ENCODE peak calls at places on chromosomes 12 and 14, in six cellular contexts. Z, D, I, W, G and N are unnamed samples. For H3K4me1, H3K27me3 and H3K36me3, the result is how much of the 10 kb centered on the place peaks cover.

GRCh38 chr14:53430870-53431269 is 277.7 kb upstream of the DDHD1 start:
- DNase-seq in Z (no peak), D (no peak), I (no peak), W (no peak), G (peak), N (no peak)

GRCh38 chr14:51310453-51311074 is 70.5 kb downstream of the TMX1 start:
- DNase-seq in Z (no peak), D (no peak), I (no peak), W (no peak), G (peak), N (no peak)

GRCh38 chr14:70027785-70028428 is 148.7 kb downstream of the SMOC1 start:
- DNase-seq in Z (peak), D (peak), I (peak), W (peak), G (peak), N (peak)

GRCh38 chr12:101327054-101327453 is 47.1 kb downstream of the UTP20 start:
- DNase-seq in Z (no peak), D (no peak), I (no peak), W (no peak), G (no peak), N (no peak)

GRCh38 chr12:49264466-49264872 is 413 bp upstream of the TUBA1C start:
- DNase-seq in Z (no peak), D (peak), I (no peak), W (no peak), G (peak), N (no peak)

GRCh38 chr12:5333096-5333495 is 98.8 kb upstream of the NTF3 start:
- DNase-seq in Z (no peak), D (no peak), I (no peak), W (no peak), G (no peak), N (no peak)

GRCh38 chr12:62983594-62983993 is 48.6 kb upstream of the PPM1H start:
- DNase-seq in Z (no peak), D (no peak), I (no peak), W (no peak), G (no peak), N (no peak)

GRCh38 chr12:45290218-45290609 is 74.3 kb downstream of the ANO6 start:
- DNase-seq in Z (no peak), D (no peak), I (no peak), W (no peak), G (peak), N (no peak)

GRCh38 chr14:22599349-22599748 is 1.2 kb downstream of the ABHD4 start:
- DNase-seq in Z (no peak), D (no peak), I (no peak), W (no peak), G (no peak), N (no peak)

GRCh38 chr14:75604979-75605825 is 26.8 kb downstream of the FLVCR2 start:
- DNase-seq in Z (no peak), D (no peak), I (no peak), W (no peak), G (peak), N (no peak)

GRCh38 chr12:80154261-80154660 is 54.9 kb downstream of the OTOGL start:
- DNase-seq in Z (no peak), D (no peak), I (no peak), W (no peak), G (peak), N (no peak)

GRCh38 chr14:95235351-95235750 is 78.0 kb upstream of the DICER1 start:
- DNase-seq in Z (no peak), D (no peak), I (no peak), W (no peak), G (no peak), N (no peak)

GRCh38 chr12:53735556-53735955 is 8.3 kb upstream of the CALCOCO1 start:
- DNase-seq in Z (no peak), D (no peak), I (no peak), W (no peak), G (no peak), N (no peak)

GRCh38 chr14:69153848-69154208 is 909 bp upstream of the DCAF5 start:
- DNase-seq in Z (no peak), D (no peak), I (no peak), W (no peak), G (peak), N (no peak)

GRCh38 chr12:92028039-92028709 is 117.5 kb downstream of the BTG1 start:
- DNase-seq in Z (no peak), D (no peak), I (no peak), W (no peak), G (peak), N (no peak)

GRCh38 chr14:105864651-105865265 is 338.4 kb downstream of the TMEM121 start:
- DNase-seq in Z (peak), D (peak), I (peak), W (peak), G (no peak), N (no peak)

GRCh38 chr14:105469456-105470162 is 5.0 kb upstream of the CRIP2 start:
- DNase-seq in Z (no peak), D (no peak), I (no peak), W (no peak), G (no peak), N (no peak)

GRCh38 chr14:104096751-104097700 is 11.5 kb downstream of the ASPG start:
- DNase-seq in Z (no peak), D (no peak), I (peak), W (peak), G (no peak), N (no peak)

GRCh38 chr12:107386569-107386968 is 293.2 kb upstream of the CRY1 start:
- DNase-seq in Z (no peak), D (no peak), I (no peak), W (no peak), G (no peak), N (no peak)

GRCh38 chr12:4567073-4567881 is 5.3 kb downstream of the DYRK4 start:
- DNase-seq in Z (no peak), D (no peak), I (no peak), W (no peak), G (no peak), N (no peak)

GRCh38 chr12:67269632-67270578 is 747 bp downstream of the CAND1 start:
- DNase-seq in Z (peak), D (peak), I (peak), W (peak), G (peak), N (no peak)

GRCh38 chr12:94596596-94596995 is 53.8 kb downstream of the TMCC3 start:
- DNase-seq in Z (no peak), D (no peak), I (no peak), W (no peak), G (peak), N (no peak)

GRCh38 chr14:56487090-56487667 is 92.4 kb upstream of the TMEM260 start:
- DNase-seq in Z (no peak), D (no peak), I (no peak), W (no peak), G (peak), N (no peak)

DNA sequence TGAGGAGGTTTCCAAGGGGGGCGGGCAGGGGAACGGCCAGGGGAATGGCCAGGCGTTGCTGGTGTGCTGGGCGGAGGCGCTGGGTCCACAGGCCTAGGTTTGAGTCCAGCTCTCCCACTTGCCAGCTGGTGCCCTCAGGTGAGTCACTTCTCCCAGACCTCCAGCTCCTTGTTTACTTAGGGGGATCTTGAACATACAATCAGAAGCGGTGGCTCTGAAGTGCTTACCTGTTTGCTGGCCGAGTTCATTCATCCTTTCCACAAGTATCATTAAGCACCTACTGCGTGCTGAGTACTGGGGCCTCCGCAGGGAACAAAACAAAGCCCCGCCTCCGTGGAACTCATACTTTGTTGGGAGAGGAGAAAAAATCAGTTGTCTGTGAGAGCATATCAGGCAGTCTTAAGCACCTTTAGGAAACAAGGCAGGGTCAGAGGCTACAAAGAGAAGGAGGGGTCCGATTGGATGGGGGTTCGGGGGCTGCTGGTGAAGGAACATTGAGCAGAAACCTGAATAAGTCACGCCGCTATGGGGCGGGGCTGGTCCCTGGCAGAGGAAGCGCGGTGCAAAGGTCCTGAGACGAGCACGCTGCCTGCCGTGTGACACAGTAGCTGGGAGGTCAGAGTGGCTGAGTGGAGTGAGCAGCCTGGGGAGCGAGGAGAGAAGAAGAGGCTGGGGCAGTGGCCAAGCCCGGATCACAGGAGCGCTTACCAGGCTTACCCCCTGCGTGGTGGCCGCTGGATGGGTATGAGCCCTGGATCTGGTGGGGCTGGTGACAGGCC is 15.1 kb downstream of the MVK start:
- DNase-seq in Z (no peak), D (no peak), I (no peak), W (peak), G (no peak), N (no peak)
- H3K4me1 ChIP-seq in Z (under half), D (under half), I (under half), W (under half), G (under half), N (under half)

GRCh38 chr12:112179341-112179740 is 54.0 kb downstream of the TRAFD1 start:
- DNase-seq in Z (peak), D (no peak), I (no peak), W (no peak), G (no peak), N (no peak)

GRCh38 chr12:112179936-112180335 is 54.6 kb downstream of the TRAFD1 start:
- DNase-seq in Z (peak), D (no peak), I (no peak), W (no peak), G (no peak), N (no peak)

GRCh38 chr12:112176321-112177010 is 51.1 kb downstream of the TRAFD1 start:
- DNase-seq in Z (peak), D (no peak), I (no peak), W (no peak), G (no peak), N (no peak)

GRCh38 chr12:112180422-112180821 is 55.1 kb downstream of the TRAFD1 start:
- DNase-seq in Z (no peak), D (no peak), I (no peak), W (no peak), G (no peak), N (no peak)

GRCh38 chr12:112178796-112179195 is 53.4 kb downstream of the TRAFD1 start:
- DNase-seq in Z (no peak), D (no peak), I (no peak), W (no peak), G (no peak), N (no peak)
- H3K27me3 ChIP-seq in Z (under half), D (under half), I (under half), W (under half), G (under half), N (under half)

DNA sequence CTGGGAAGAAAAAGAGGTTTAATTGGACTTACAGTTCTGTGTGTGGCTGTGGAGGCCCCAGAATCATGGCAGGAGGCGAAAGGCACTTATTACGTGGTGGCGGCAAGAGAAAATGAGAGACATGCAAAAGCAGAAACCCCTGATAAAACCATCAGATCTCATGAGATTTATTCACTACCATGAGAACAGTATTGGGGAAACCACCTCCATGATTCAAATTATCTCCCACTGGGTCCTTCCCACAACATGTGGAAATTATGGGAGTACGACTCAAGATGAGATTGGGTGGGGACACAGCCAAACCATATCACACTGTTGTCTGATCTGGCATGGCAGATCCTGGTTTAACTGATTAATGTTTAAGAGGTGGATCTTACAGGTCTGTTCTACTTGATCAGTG is 5.5 kb downstream of the DDX47 start:
- DNase-seq in Z (no peak), D (no peak), I (no peak), W (no peak), G (peak), N (no peak)
- H3K36me3 ChIP-seq in Z (under half), D (under half), I (half or more), W (under half), G (under half), N (under half)

GRCh38 chr12:108686753-108687152 is 44.6 kb downstream of the CORO1C start:
- DNase-seq in Z (no peak), D (no peak), I (no peak), W (no peak), G (no peak), N (no peak)
- H3K4me1 ChIP-seq in Z (half or more), D (under half), I (half or more), W (half or more), G (under half), N (half or more)

DNA sequence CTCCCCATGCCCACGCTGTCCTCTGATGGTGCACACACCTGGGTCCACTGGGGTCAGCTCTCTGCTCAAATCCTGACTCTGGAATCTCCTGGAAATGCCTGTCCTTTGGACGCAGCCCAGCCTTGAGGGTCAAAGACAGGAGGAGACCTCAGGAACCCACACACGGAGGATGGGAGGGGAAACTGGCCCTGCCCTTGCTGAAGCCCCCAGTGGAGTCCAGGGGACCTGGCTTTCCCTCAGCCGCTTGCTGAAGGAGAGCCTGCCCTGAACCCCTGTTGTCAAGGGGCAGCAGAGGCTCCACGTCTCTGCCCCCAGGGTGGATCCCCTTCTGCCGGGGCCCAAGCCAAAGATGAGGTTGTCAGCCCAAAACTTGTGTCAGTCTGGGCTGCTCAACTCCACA is 16.9 kb downstream of the GALNT9 start:
- DNase-seq in Z (no peak), D (no peak), I (peak), W (peak), G (no peak), N (no peak)
- H3K27me3 ChIP-seq in Z (under half), D (under half), I (under half), W (under half), G (under half), N (under half)

DNA sequence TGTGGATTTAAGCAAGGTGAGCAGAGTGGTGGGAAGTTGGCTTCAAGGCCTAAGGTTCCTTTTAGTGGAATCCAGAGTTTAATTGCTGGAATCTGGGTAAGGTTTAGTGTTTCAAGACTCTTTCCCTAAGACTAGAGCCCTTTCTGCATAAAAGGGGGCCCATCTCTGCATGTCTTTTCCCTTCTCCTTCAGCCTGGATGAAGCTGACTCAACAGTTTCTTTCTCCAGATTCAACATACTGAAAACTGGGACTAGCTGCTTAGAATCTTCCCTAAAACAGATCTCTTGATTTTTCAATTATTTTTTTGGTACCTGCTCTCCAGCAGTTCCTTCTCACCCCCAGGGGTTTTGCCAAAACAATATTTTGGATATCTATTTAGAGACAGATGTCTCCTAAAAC is 34.0 kb downstream of the SLC4A8 start:
- DNase-seq in Z (no peak), D (no peak), I (no peak), W (no peak), G (no peak), N (no peak)
- H3K36me3 ChIP-seq in Z (under half), D (under half), I (under half), W (under half), G (under half), N (under half)

GRCh38 chr14:101760138-101761011 is 1.1 kb upstream of the PPP2R5C start:
- DNase-seq in Z (peak), D (peak), I (peak), W (peak), G (peak), N (peak)

GRCh38 chr14:101761881-101762529 is 496 bp downstream of the PPP2R5C start:
- DNase-seq in Z (peak), D (peak), I (peak), W (peak), G (peak), N (no peak)

GRCh38 chr14:101758913-101759593 is 2.5 kb upstream of the PPP2R5C start:
- DNase-seq in Z (no peak), D (no peak), I (no peak), W (no peak), G (no peak), N (no peak)

GRCh38 chr14:101762530-101763101 is 1.1 kb downstream of the PPP2R5C start:
- DNase-seq in Z (no peak), D (no peak), I (no peak), W (no peak), G (no peak), N (no peak)

DNA sequence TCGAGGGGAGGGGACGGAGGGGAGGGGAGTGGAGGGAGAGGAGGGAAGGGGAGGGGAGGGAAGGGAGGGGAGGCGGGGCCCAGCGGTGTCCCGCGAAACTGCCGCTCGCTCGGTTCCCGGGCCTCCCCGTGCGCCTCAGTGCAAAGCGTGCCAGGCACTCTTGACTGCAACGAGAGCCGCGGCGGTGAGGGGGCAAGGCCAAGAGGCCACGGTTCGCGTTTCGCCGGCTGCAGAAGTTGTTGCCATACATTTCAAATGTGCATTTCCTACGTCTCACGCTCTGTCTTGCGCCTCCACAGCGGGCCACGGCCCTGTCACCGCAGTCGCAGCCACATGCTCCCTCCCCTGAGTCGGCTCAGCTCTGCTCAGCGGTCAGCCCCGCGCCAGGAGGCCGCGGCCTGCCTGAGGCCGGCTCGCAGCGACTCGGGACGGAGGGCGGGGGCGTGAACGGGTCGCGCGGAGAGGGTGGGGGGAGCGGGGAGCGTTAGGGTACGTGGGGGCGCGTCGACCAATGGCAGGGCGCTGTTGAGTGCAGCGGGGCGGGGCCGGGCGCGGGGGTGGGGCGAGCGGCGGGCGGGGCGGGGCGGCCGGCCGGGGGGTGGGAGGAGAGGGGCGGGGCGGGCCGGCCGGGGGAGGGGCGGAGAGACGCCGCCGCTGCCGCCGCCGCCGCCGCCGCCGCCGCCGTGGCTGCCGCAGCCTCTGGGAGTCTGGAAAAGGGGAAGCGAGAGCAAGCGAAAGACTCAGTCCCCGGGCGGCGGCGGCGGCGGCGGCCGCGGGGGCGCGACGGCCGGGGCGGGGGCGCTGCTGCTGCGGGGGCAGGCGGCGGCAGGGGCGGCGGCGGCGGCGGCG is at the start of gene PPP2R5C:
- DNase-seq in Z (peak), D (peak), I (peak), W (peak), G (peak), N (peak)
- H3K4me1 ChIP-seq in Z (under half), D (under half), I (under half), W (under half), G (under half), N (under half)